ENCODE peak calls at places on chromosomes 12 and 14, in eight cellular contexts. N, M, L, K, O, R, S and I are unnamed samples.

GRCh38 chr12:62934799-62935674 is at the start of gene PPM1H:
- DNase-seq in N (peak), K (no peak), O (peak), S (peak), R (peak), L (peak), M (peak), I (peak)

GRCh38 chr14:33081259-33081658 is 142.6 kb downstream of the NPAS3 start:
- DNase-seq in O (no peak), L (no peak), M (no peak), K (no peak), N (no peak), S (no peak), R (no peak), I (no peak)

GRCh38 chr12:104485651-104486341 is 29.0 kb downstream of the CHST11 start:
- DNase-seq in N (no peak), M (no peak), S (no peak), L (no peak), K (no peak), R (peak), O (no peak), I (no peak)

GRCh38 chr12:74890237-74890599 is 319.4 kb downstream of the KCNC2 start:
- DNase-seq in M (peak), N (no peak), L (peak), S (peak), O (no peak), K (no peak), R (peak), I (no peak)

GRCh38 chr12:106584104-106585064 is 1.6 kb downstream of the RFX4 start:
- DNase-seq in N (no peak), R (no peak), O (no peak), S (peak), L (no peak), K (no peak), M (no peak), I (no peak)

GRCh38 chr12:56461235-56462159 is 6.9 kb upstream of the SPRYD4 start:
- DNase-seq in M (peak), N (no peak), R (no peak), K (no peak), L (peak), O (no peak), S (peak), I (no peak)

GRCh38 chr14:65156568-65157366 is 54.5 kb upstream of the MAX start:
- DNase-seq in R (no peak), L (peak), K (no peak), N (no peak), O (peak), S (peak), M (peak), I (peak)

GRCh38 chr12:46005151-46005797 is 14.9 kb upstream of the SCAF11 start:
- DNase-seq in N (no peak), O (no peak), R (no peak), S (no peak), M (no peak), L (peak), K (no peak), I (no peak)

GRCh38 chr14:52003324-52003723 is 14.0 kb downstream of the RTRAF start:
- DNase-seq in M (no peak), S (no peak), N (no peak), R (no peak), K (no peak), L (peak), O (no peak), I (no peak)

GRCh38 chr12:48023386-48023785 is 19.1 kb upstream of the COL2A1 start:
- DNase-seq in R (no peak), L (no peak), N (no peak), O (no peak), S (no peak), K (no peak), M (no peak), I (no peak)

GRCh38 chr14:69845787-69846186 is 33.4 kb upstream of the SMOC1 start:
- DNase-seq in S (no peak), N (no peak), L (no peak), O (no peak), K (no peak), R (no peak), M (peak), I (no peak)

GRCh38 chr12:11765817-11766794 is 116.6 kb downstream of the ETV6 start:
- DNase-seq in S (peak), L (peak), K (no peak), N (no peak), M (peak), R (peak), O (no peak), I (no peak)

GRCh38 chr14:88417594-88417993 is 32.1 kb downstream of the SPATA7 start:
- DNase-seq in O (no peak), K (no peak), N (no peak), S (no peak), M (no peak), L (no peak), R (no peak), I (no peak)

GRCh38 chr12:63802012-63802608 is 22.4 kb downstream of the RXYLT1 start:
- DNase-seq in O (no peak), L (peak), R (no peak), M (peak), S (peak), N (no peak), K (no peak), I (no peak)

GRCh38 chr12:132130690-132131089 is 13.4 kb downstream of the DDX51 start:
- DNase-seq in M (no peak), L (no peak), K (no peak), S (no peak), R (no peak), O (no peak), N (no peak), I (no peak)

GRCh38 chr14:80117876-80118275 is 93.4 kb downstream of the DIO2 start:
- DNase-seq in N (no peak), S (no peak), R (no peak), L (no peak), M (no peak), O (no peak), K (no peak), I (no peak)

GRCh38 chr12:131621701-131622421 is 89.0 kb upstream of the SFSWAP start:
- DNase-seq in K (no peak), O (no peak), S (no peak), R (no peak), L (no peak), N (no peak), M (peak), I (peak)

GRCh38 chr14:79278798-79279644 is 932.3 kb downstream of the DIO2 start:
- DNase-seq in L (peak), N (no peak), K (no peak), M (peak), S (peak), O (peak), R (no peak), I (peak)

GRCh38 chr14:52049721-52050588 is 18.9 kb downstream of the NID2 start:
- DNase-seq in N (no peak), K (no peak), O (no peak), L (no peak), R (no peak), M (no peak), S (no peak), I (no peak)

GRCh38 chr12:109706747-109707469 is 6.7 kb upstream of the FAM222A start:
- DNase-seq in R (no peak), M (no peak), N (no peak), L (no peak), S (no peak), O (no peak), K (no peak), I (no peak)

GRCh38 chr12:83954939-83955601 is 957.5 kb downstream of the SLC6A15 start:
- DNase-seq in L (no peak), K (no peak), R (no peak), M (no peak), S (no peak), O (no peak), N (no peak), I (no peak)

GRCh38 chr12:31876568-31877424 is 82.4 kb upstream of the RESF1 start:
- DNase-seq in S (no peak), N (no peak), K (no peak), O (no peak), R (no peak), M (no peak), L (no peak), I (peak)

GRCh38 chr14:22163051-22163450 is 426.0 kb downstream of the DAD1 start:
- DNase-seq in S (no peak), K (no peak), N (no peak), R (no peak), L (peak), O (no peak), M (no peak), I (no peak)

GRCh38 chr12:16165506-16165905 is 112.0 kb downstream of the SLC15A5 start:
- DNase-seq in M (no peak), L (peak), O (no peak), S (peak), N (no peak), R (no peak), K (no peak), I (peak)

GRCh38 chr12:21413369-21414277 is 23.8 kb upstream of the PYROXD1 start:
- DNase-seq in K (no peak), N (no peak), S (no peak), R (no peak), M (peak), L (no peak), O (no peak), I (no peak)

GRCh38 chr14:104632781-104633180 is 28.2 kb upstream of the TMEM179 start:
- DNase-seq in K (no peak), O (no peak), L (no peak), N (no peak), S (no peak), R (no peak), M (no peak), I (no peak)

GRCh38 chr12:80939231-80939950 is 1.7 kb upstream of the LIN7A start:
- DNase-seq in L (peak), M (no peak), O (no peak), S (peak), N (no peak), R (no peak), K (no peak), I (no peak)

GRCh38 chr12:61254225-61254624 is 1006.0 kb upstream of the USP15 start:
- DNase-seq in M (peak), O (no peak), K (no peak), L (no peak), R (no peak), S (no peak), N (no peak), I (no peak)

GRCh38 chr12:13101854-13102375 is 1.6 kb downstream of the GSG1 start:
- DNase-seq in O (no peak), R (peak), N (no peak), K (no peak), L (peak), M (peak), S (peak), I (no peak)

GRCh38 chr14:20421267-20421666 is 8.0 kb upstream of the TEP1 start:
- DNase-seq in N (no peak), O (no peak), S (no peak), R (no peak), M (no peak), L (no peak), K (no peak), I (no peak)

GRCh38 chr14:20714593-20715250 is 26.2 kb downstream of the ANG start:
- DNase-seq in L (peak), O (peak), M (peak), S (peak), K (no peak), N (no peak), R (no peak), I (peak)

GRCh38 chr12:52585001-52585400 is 11.4 kb upstream of the KRT74 start:
- DNase-seq in K (no peak), N (no peak), R (no peak), O (no peak), M (no peak), S (no peak), L (no peak), I (no peak)

GRCh38 chr14:34539407-34540180 is at the start of gene EAPP:
- DNase-seq in S (peak), K (peak), L (peak), O (peak), N (peak), R (peak), M (peak), I (peak)

GRCh38 chr12:93857279-93857894 is 180.2 kb downstream of the CRADD start:
- DNase-seq in K (no peak), N (no peak), S (peak), M (peak), O (no peak), L (peak), R (no peak), I (no peak)

GRCh38 chr14:92600318-92601053 is 86.9 kb downstream of the RIN3 start:
- DNase-seq in L (peak), N (no peak), K (no peak), O (no peak), M (peak), S (peak), R (no peak), I (no peak)

GRCh38 chr12:116774020-116774419 is 35.9 kb downstream of the RNFT2 start:
- DNase-seq in M (no peak), R (no peak), K (no peak), O (no peak), N (no peak), L (no peak), S (no peak), I (no peak)

GRCh38 chr12:108838194-108839010 is 19.0 kb downstream of the SSH1 start:
- DNase-seq in N (peak), O (peak), R (peak), S (peak), K (peak), L (peak), M (peak), I (peak)